ENCODE peak calls at places on chromosome 3, in seven cellular contexts. A is IMR-90, Q is GM23248, I is astrocyte, E is osteoblast, P is H9, L is PC-3. Z is an unnamed sample.

GRCh38 chr3:99108508-99108907 is 207.0 kb upstream of the DCBLD2 start:
- DNase-seq in A (peak), Q (peak), L (peak), P (no peak), I (peak), E (peak), Z (peak)

GRCh38 chr3:48826451-48826850 is 21.2 kb downstream of the PRKAR2A start:
- DNase-seq in I (peak), L (no peak), A (peak), P (no peak), E (peak), Q (peak), Z (no peak)

GRCh38 chr3:101249512-101249911 is 70.9 kb downstream of the IMPG2 start:
- DNase-seq in P (no peak), I (no peak), A (no peak), L (no peak), E (no peak), Q (no peak), Z (no peak)

GRCh38 chr3:26114851-26115250 is 325.0 kb downstream of the OXSM start:
- DNase-seq in P (no peak), A (no peak), L (no peak), I (no peak), Q (no peak), E (no peak), Z (no peak)

GRCh38 chr3:182544542-182544941 is 248.8 kb upstream of the ATP11B start:
- DNase-seq in Q (no peak), E (no peak), L (no peak), A (no peak), I (no peak), P (no peak), Z (no peak)

GRCh38 chr3:23650371-23651140 is 155.2 kb upstream of the UBE2E1 start:
- DNase-seq in Q (peak), L (peak), I (peak), E (peak), P (no peak), A (peak), Z (peak)

GRCh38 chr3:133412511-133413165 is 12.8 kb downstream of the BFSP2 start:
- DNase-seq in A (peak), E (no peak), I (no peak), Q (peak), P (no peak), L (no peak), Z (no peak)

GRCh38 chr3:28376424-28376823 is 27.8 kb upstream of the AZI2 start:
- DNase-seq in I (peak), A (peak), L (no peak), E (peak), Q (peak), P (no peak), Z (peak)

GRCh38 chr3:157753753-157754152 is 250.5 kb upstream of the VEPH1 start:
- DNase-seq in A (no peak), I (no peak), Q (no peak), P (no peak), L (no peak), E (no peak), Z (no peak)

GRCh38 chr3:13706451-13706850 is 157.5 kb downstream of the FBLN2 start:
- DNase-seq in P (no peak), Q (no peak), I (no peak), E (no peak), A (no peak), L (no peak), Z (no peak)

GRCh38 chr3:95899494-95899893 is 914.9 kb upstream of the EPHA6 start:
- DNase-seq in E (no peak), P (no peak), Q (peak), I (peak), L (peak), A (peak), Z (no peak)

GRCh38 chr3:60104045-60104444 is 1054.2 kb upstream of the CFAP20DC start:
- DNase-seq in Q (no peak), A (no peak), E (no peak), I (no peak), L (no peak), P (no peak), Z (no peak)

GRCh38 chr3:170701696-170702678 is 116.1 kb upstream of the SLC7A14 start:
- DNase-seq in Q (peak), E (peak), A (no peak), L (no peak), I (no peak), P (no peak), Z (no peak)

GRCh38 chr3:56787784-56788256 is 13.9 kb downstream of the ARHGEF3 start:
- DNase-seq in Q (no peak), I (no peak), P (no peak), L (no peak), E (no peak), A (no peak), Z (no peak)

GRCh38 chr3:115351193-115351592 is 204.1 kb upstream of the ZBTB20 start:
- DNase-seq in L (no peak), I (no peak), P (no peak), A (no peak), Q (no peak), E (no peak), Z (no peak)

GRCh38 chr3:129013491-129013891 is 12.4 kb downstream of the EFCC1 start:
- DNase-seq in E (peak), I (no peak), Q (peak), L (no peak), P (no peak), A (no peak), Z (no peak)

GRCh38 chr3:179613807-179614206 is 9.2 kb downstream of the NDUFB5 start:
- DNase-seq in E (peak), P (no peak), Q (peak), A (peak), I (peak), L (no peak), Z (no peak)

GRCh38 chr3:45409921-45410320 is 21.5 kb downstream of the LARS2 start:
- DNase-seq in A (no peak), L (no peak), P (no peak), Q (no peak), E (no peak), I (peak), Z (no peak)

GRCh38 chr3:25257026-25257425 is 171.0 kb upstream of the RARB start:
- DNase-seq in I (peak), A (no peak), P (no peak), Q (no peak), E (no peak), L (no peak), Z (peak)

GRCh38 chr3:192571197-192571791 is 156.0 kb downstream of the FGF12 start:
- DNase-seq in A (peak), E (peak), P (peak), L (peak), Q (peak), I (peak), Z (peak)

GRCh38 chr3:65778966-65779365 is 259.8 kb downstream of the MAGI1 start:
- DNase-seq in I (peak), E (no peak), Q (peak), L (peak), A (peak), P (no peak), Z (no peak)

GRCh38 chr3:56689303-56689702 is 6.2 kb upstream of the TASOR start:
- DNase-seq in I (no peak), Q (no peak), L (no peak), A (no peak), P (no peak), E (no peak), Z (no peak)

GRCh38 chr3:31275038-31275562 is 257.6 kb upstream of the STT3B start:
- DNase-seq in P (no peak), A (peak), Q (peak), E (no peak), I (peak), L (peak), Z (peak)

GRCh38 chr3:16498130-16498890 is 15.2 kb downstream of the RFTN1 start:
- DNase-seq in P (peak), E (no peak), I (no peak), A (no peak), L (no peak), Q (no peak), Z (no peak)

GRCh38 chr3:155026999-155027591 is 53.0 kb upstream of the MME start:
- DNase-seq in E (no peak), A (peak), Q (peak), I (peak), P (no peak), L (no peak), Z (no peak)

GRCh38 chr3:33218446-33219174 is at the start of gene SUSD5:
- DNase-seq in A (peak), P (peak), I (peak), Q (peak), L (no peak), E (peak), Z (peak)

GRCh38 chr3:49602877-49603411 is 48.7 kb downstream of the BSN start:
- DNase-seq in A (no peak), L (peak), I (no peak), P (no peak), Q (no peak), E (no peak), Z (peak)

GRCh38 chr3:117964814-117965213 is 1069.8 kb downstream of the IGSF11 start:
- DNase-seq in P (no peak), I (no peak), L (no peak), Q (no peak), E (no peak), A (no peak), Z (no peak)

GRCh38 chr3:183488343-183488742 is 59.9 kb upstream of the MCF2L2 start:
- DNase-seq in P (no peak), A (no peak), Q (no peak), E (no peak), L (no peak), I (no peak), Z (no peak)

GRCh38 chr3:124291008-124291407 is 299.1 kb upstream of the ROPN1 start:
- DNase-seq in E (no peak), Q (no peak), P (no peak), I (no peak), A (no peak), L (no peak), Z (no peak)

GRCh38 chr3:129703913-129704312 is 97.4 kb upstream of the PLXND1 start:
- DNase-seq in P (no peak), Q (no peak), L (no peak), E (peak), I (no peak), A (peak), Z (no peak)

GRCh38 chr3:58666683-58667082 is at the start of gene FAM3D:
- DNase-seq in A (no peak), L (peak), I (no peak), E (no peak), P (no peak), Q (no peak), Z (no peak)

GRCh38 chr3:126781889-126782491 is 78.0 kb downstream of the CHCHD6 start:
- DNase-seq in E (peak), A (peak), P (no peak), Q (peak), I (peak), L (peak), Z (peak)

GRCh38 chr3:59424268-59425010 is 374.6 kb upstream of the CFAP20DC start:
- DNase-seq in Q (peak), A (peak), E (peak), I (peak), P (no peak), L (peak), Z (peak)

GRCh38 chr3:89697321-89697916 is 590.0 kb downstream of the EPHA3 start:
- DNase-seq in P (no peak), L (peak), I (no peak), A (no peak), Q (no peak), E (no peak), Z (peak)

GRCh38 chr3:23435904-23436303 is 232.8 kb downstream of the UBE2E2 start:
- DNase-seq in I (no peak), Q (no peak), A (no peak), E (no peak), P (no peak), L (no peak), Z (no peak)

GRCh38 chr3:95939235-95939824 is 875.1 kb upstream of the EPHA6 start:
- DNase-seq in P (no peak), I (no peak), L (no peak), E (no peak), Q (no peak), A (no peak), Z (no peak)

GRCh38 chr3:192409203-192409837 is 318.0 kb downstream of the FGF12 start:
- DNase-seq in I (peak), P (peak), L (no peak), Q (peak), A (no peak), E (peak), Z (peak)

GRCh38 chr3:31980530-31981205 is 394 bp downstream of the OSBPL10 start:
- DNase-seq in P (peak), Q (peak), E (peak), L (peak), A (peak), I (peak), Z (peak)

GRCh38 chr3:11385908-11386307 is 113.7 kb downstream of the ATG7 start:
- DNase-seq in A (peak), Q (no peak), I (peak), E (no peak), L (peak), P (no peak), Z (peak)
- H3K4me2 ChIP-seq in A (no peak), Q (no peak), I (peak), E (peak), L (no peak), P (no peak), Z (peak)

DNA sequence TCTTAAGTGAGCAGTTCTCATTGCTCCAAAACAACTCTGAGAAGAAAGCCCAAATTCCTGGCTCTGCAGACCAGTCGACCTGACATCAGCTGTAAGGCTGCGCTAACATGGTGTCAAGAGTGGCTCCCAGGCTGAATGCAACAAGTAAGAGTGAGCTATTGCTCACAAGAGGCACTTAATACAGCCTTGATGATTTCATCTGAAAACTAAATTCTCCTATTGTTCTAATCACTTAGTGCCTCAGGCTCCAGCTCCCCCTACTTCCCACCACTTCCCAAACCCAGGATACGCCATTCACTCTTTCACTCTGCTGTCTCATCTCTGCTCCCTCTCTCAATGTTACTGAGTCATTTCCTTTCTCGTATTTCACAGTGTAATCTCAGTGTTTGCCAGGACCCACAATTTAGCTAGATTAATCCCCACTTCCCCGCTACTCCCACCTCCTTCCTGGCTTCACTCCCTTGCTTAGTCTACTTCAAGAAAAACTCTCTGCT is 81.7 kb downstream of the WWTR1 start:
- DNase-seq in Q (peak), E (peak), P (peak), A (peak), I (peak), L (peak), Z (peak)
- H3K4me2 ChIP-seq in Q (peak), E (peak), P (no peak), A (peak), I (peak), L (peak), Z (peak)

GRCh38 chr3:193830791-193831191 is 237.8 kb downstream of the OPA1 start:
- DNase-seq in I (peak), P (no peak), L (no peak), Q (no peak), E (no peak), A (no peak), Z (peak)
- H3K4me2 ChIP-seq in I (no peak), P (no peak), L (no peak), Q (no peak), E (no peak), A (no peak), Z (peak)

GRCh38 chr3:105518201-105518600 is 151.5 kb downstream of the ALCAM start:
- DNase-seq in L (peak), I (no peak), A (no peak), P (no peak), Q (no peak), E (no peak), Z (no peak)

GRCh38 chr3:105516972-105517371 is 150.3 kb downstream of the ALCAM start:
- DNase-seq in P (no peak), E (no peak), L (no peak), Q (no peak), I (no peak), A (no peak), Z (no peak)

GRCh38 chr3:105521803-105522202 is 155.1 kb downstream of the ALCAM start:
- DNase-seq in Q (no peak), P (no peak), I (no peak), A (no peak), E (peak), L (no peak), Z (no peak)

GRCh38 chr3:105523496-105523895 is 156.8 kb downstream of the ALCAM start:
- DNase-seq in A (peak), I (no peak), P (no peak), Q (peak), E (peak), L (peak), Z (peak)

GRCh38 chr3:105518806-105519418 is 152.2 kb downstream of the ALCAM start:
- DNase-seq in P (no peak), Q (peak), L (peak), I (peak), E (no peak), A (peak), Z (peak)
- H3K4me2 ChIP-seq in P (no peak), Q (peak), L (peak), I (peak), E (peak), A (peak), Z (no peak)

DNA sequence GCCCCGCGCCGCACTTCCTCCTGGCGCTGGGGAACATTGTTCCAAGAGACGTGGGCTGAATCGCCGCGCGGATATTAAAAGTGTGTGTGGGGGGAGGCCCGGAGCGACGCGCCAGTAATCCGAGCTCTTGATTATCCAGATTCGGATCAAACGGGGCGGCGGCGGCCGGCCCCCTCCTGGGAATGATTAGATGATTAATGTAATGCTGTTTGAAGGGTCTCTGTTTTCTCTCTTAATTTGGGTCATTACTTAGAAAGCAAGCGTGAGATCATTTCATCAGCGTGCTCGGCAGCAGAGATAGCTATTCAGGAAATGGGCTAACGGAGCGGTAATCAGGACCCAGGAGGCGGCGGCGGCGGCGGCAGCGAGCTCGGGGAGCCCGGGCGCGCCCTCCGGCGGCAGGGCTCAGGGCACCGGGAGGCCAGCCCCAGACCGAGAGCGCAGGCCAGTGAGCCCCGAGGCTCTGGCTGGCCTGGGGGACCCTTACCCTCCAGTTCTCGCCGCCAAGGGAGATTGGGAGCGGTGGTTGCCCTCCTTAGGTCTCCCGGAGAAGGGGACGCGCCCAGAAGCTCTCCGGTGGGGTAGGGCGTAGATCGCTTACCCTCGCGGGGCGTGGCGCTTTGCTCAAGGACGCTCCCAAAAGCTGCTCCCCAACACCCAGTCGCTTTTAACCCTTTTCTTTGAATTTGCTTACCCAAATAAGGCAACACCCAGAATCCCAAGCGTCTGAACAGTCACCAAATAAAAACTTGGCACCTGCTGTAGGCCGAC is 4.5 kb downstream of the FEZF2 start:
- DNase-seq in E (peak), A (no peak), P (peak), Q (peak), L (no peak), I (no peak), Z (no peak)
- H3K4me2 ChIP-seq in E (no peak), A (peak), P (peak), Q (peak), L (no peak), I (peak), Z (peak)

DNA sequence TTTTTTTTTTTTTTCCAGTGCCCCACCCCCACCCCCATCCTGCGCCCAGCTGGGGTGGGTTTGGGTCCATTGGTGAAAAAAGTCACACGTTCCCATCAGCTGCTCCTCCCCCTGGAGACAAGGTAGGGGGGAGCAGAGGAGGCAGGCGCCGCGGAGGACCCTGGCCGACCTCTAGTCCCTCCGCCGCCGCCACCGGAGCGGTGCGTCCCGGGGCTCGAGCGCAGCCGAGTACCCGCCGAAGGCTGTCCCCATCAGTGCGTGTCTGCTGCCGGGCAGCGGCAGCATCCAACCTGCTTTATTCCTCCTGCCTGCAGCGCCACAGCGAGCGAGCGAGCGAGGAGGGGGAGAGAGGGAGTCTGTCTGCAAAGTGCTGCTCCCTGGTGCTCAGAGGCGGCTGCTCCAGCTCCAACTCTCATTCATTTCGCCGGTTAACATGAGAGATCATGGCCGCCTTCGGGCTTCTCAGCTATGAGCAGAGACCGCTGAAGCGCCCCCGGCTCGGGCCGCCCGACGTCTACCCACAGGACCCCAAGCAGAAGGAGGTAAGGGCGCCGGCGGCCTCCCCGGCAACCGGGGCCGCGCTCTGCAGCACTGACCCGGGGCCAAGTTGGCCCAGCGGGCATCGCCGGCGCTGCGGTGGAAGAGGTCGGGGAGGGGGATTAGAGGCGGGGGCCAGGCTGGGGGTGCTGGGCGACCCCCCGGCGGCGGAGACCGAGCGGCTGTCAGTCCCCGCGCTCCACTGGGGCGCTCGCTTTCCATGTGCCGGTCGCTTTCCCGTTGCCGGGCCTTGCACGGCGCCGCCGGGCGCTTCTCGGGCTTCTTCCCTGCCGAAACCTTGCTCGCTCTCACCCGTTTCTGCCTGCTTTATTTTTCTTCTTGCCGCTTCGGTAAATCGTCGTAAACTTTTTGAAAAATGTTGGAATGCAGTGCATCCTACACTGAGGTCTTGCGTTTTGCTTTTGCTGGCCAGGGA is 1.3 kb downstream of the MED12L start:
- DNase-seq in A (peak), P (peak), L (peak), Q (peak), I (peak), E (peak), Z (peak)
- H3K4me2 ChIP-seq in A (peak), P (peak), L (peak), Q (peak), I (peak), E (peak), Z (peak)

Z was measured in mammary epithelial cell.